ENCODE peak calls at places on chromosomes 3 and 15, in four cellular contexts. K is uterus, C is thyroid gland, D is tibial artery. P is an unnamed sample.
A peak's percentile ranks its signal among the peaks of the same experiment; 100 is the strongest.

GRCh38 chr3:137420198-137420995 is 343.7 kb upstream of the SOX14 start:
- DNase-seq in K (no peak), C (no peak), D (no peak), P (no peak)

GRCh38 chr3:106332884-106333283 is 464.1 kb upstream of the CBLB start:
- DNase-seq in K (no peak), C (no peak), D (no peak), P (no peak)

GRCh38 chr3:81245505-81245904 is 515.9 kb downstream of the GBE1 start:
- DNase-seq in K (no peak), C (no peak), D (no peak), P (no peak)

GRCh38 chr3:46504780-46505179 is 7.0 kb downstream of the RTP3 start:
- DNase-seq in K (no peak), C (no peak), D (no peak), P (no peak)

GRCh38 chr3:47482411-47482810 is 6.7 kb upstream of the SCAP start:
- DNase-seq in K (no peak), C (no peak), D (no peak), P (no peak)

GRCh38 chr3:126434264-126434590 is 39.5 kb downstream of the CFAP100 start:
- DNase-seq in K (no peak), C (no peak), D (no peak), P (no peak)

GRCh38 chr3:46674031-46674592 is 19.4 kb downstream of the ALS2CL start:
- DNase-seq in K (no peak), C (no peak), D (peak; percentile 46), P (no peak)

GRCh38 chr3:72613871-72614270 is 234.4 kb downstream of the SHQ1 start:
- DNase-seq in K (no peak), C (no peak), D (no peak), P (no peak)

GRCh38 chr3:161409069-161409468 is 37.8 kb upstream of the SPTSSB start:
- DNase-seq in K (no peak), C (no peak), D (no peak), P (peak; percentile 15)

GRCh38 chr3:185351371-185351770 is 11.6 kb upstream of the MAP3K13 start:
- DNase-seq in K (no peak), C (no peak), D (no peak), P (no peak)

GRCh38 chr3:141402476-141403171 is 34.3 kb downstream of the ZBTB38 start:
- DNase-seq in K (peak; percentile 72), C (peak; percentile 74), D (peak; percentile 89), P (peak; percentile 40)

GRCh38 chr15:89095073-89095472 is 6.8 kb downstream of the ABHD2 start:
- DNase-seq in K (no peak), C (no peak), D (no peak), P (no peak)

GRCh38 chr15:65937476-65937875 is 68.2 kb downstream of the RAB11A start:
- DNase-seq in K (no peak), C (peak; percentile 69), D (no peak), P (no peak)

GRCh38 chr3:38348903-38349302 is 2.3 kb downstream of the XYLB start:
- DNase-seq in K (no peak), C (no peak), D (no peak), P (no peak)

GRCh38 chr3:125916376-125916978 is 52.5 kb upstream of the ROPN1B start:
- DNase-seq in K (no peak), C (no peak), D (no peak), P (peak; percentile 96)

GRCh38 chr3:120143676-120144075 is 49.4 kb upstream of the GSK3B start:
- DNase-seq in K (no peak), C (no peak), D (no peak), P (no peak)

GRCh38 chr15:85543741-85544155 is 163.3 kb downstream of the AKAP13 start:
- DNase-seq in K (peak; percentile 41), C (peak; percentile 64), D (peak; percentile 78), P (peak; percentile 7)

GRCh38 chr15:80977627-80978036 is 12.0 kb downstream of the MESD start:
- DNase-seq in K (peak; percentile 62), C (peak; percentile 52), D (peak; percentile 75), P (no peak)

GRCh38 chr15:55513125-55513524 is 5.1 kb upstream of the DNAAF4 start:
- DNase-seq in K (no peak), C (no peak), D (no peak), P (no peak)

GRCh38 chr15:88623061-88623460 is 1.9 kb downstream of the AEN start:
- DNase-seq in K (no peak), C (no peak), D (no peak), P (no peak)

GRCh38 chr15:75573001-75573400 is 6.1 kb downstream of the PTPN9 start:
- DNase-seq in K (no peak), C (no peak), D (no peak), P (no peak)

GRCh38 chr15:25094519-25094918 is 139.7 kb downstream of the SNRPN start:
- DNase-seq in K (no peak), C (no peak), D (no peak), P (no peak)

GRCh38 chr15:25092661-25093060 is 137.9 kb downstream of the SNRPN start:
- DNase-seq in K (no peak), C (no peak), D (no peak), P (no peak)

GRCh38 chr15:25095179-25095578 is 140.4 kb downstream of the SNRPN start:
- DNase-seq in K (no peak), C (no peak), D (no peak), P (no peak)

GRCh38 chr15:25094066-25094465 is 139.3 kb downstream of the SNRPN start:
- DNase-seq in K (no peak), C (no peak), D (no peak), P (no peak)

GRCh38 chr15:25093455-25094029 is 138.8 kb downstream of the SNRPN start:
- DNase-seq in K (no peak), C (no peak), D (no peak), P (no peak)
- H3K9me3 ChIP-seq in K (peaks cover 51% of the 10 kb centered on the region), C (no peaks in the 10 kb centered on the region), D (peaks cover 87% of the 10 kb centered on the region), P (peaks cover 90% of the 10 kb centered on the region)

DNA sequence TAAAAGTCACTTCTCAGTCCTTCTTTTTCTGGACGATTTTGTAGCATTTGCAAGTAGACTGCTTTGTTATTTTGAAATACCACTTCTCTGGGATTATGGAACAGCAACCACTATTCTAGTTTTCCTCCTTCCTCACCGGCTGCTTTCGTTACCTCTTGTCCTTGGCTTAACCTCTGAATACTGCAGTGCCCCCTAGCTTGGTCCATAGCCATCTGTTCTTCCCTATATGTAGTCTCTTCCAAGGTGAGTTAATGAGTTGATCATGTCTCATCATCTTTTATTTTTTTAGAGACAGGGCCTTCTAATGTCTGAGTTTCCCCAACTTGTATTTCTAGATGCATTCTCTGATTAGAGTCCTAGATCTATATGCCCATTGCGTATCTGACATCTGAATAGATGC is 694.3 kb downstream of the NTRK3 start:
- DNase-seq in K (no peak), C (no peak), D (no peak), P (no peak)
- H3K9me3 ChIP-seq in K (no peaks in the 10 kb centered on the region), C (no peaks in the 10 kb centered on the region), D (no peaks in the 10 kb centered on the region), P (no peaks in the 10 kb centered on the region)

GRCh38 chr15:25177955-25178801 is 223.4 kb downstream of the SNRPN start:
- DNase-seq in K (peak; percentile 6), C (peak; percentile 1), D (no peak), P (no peak)

GRCh38 chr15:25180606-25181289 is 226.0 kb downstream of the SNRPN start:
- DNase-seq in K (peak; percentile 5), C (no peak), D (peak; percentile 23), P (peak; percentile 19)

GRCh38 chr15:25178835-25179672 is 224.3 kb downstream of the SNRPN start:
- DNase-seq in K (peak; percentile 6), C (no peak), D (no peak), P (no peak)

GRCh38 chr15:25181290-25182097 is 226.7 kb downstream of the SNRPN start:
- DNase-seq in K (peak; percentile 4), C (no peak), D (peak; percentile 35), P (no peak)

GRCh38 chr15:25179673-25180511 is 225.1 kb downstream of the SNRPN start:
- DNase-seq in K (peak; percentile 3), C (no peak), D (peak; percentile 20), P (no peak)
- H3K9me3 ChIP-seq in K (no peaks in the 10 kb centered on the region), C (no peaks in the 10 kb centered on the region), D (peaks cover 67% of the 10 kb centered on the region), P (peaks cover 33% of the 10 kb centered on the region)

GRCh38 chr15:26901036-26901435 is 34.2 kb downstream of the GABRA5 start:
- DNase-seq in K (no peak), C (no peak), D (no peak), P (no peak)
- H3K9me3 ChIP-seq in K (peaks cover 3% of the 10 kb centered on the region), C (no peaks in the 10 kb centered on the region), D (peaks cover 19% of the 10 kb centered on the region), P (peaks cover 2% of the 10 kb centered on the region)

GRCh38 chr3:7382293-7383033 is 521.5 kb downstream of the GRM7 start:
- DNase-seq in K (no peak), C (no peak), D (no peak), P (no peak)

GRCh38 chr3:7385635-7386034 is 524.7 kb downstream of the GRM7 start:
- DNase-seq in K (no peak), C (no peak), D (no peak), P (no peak)

GRCh38 chr3:7392206-7392605 is 531.3 kb downstream of the GRM7 start:
- DNase-seq in K (no peak), C (no peak), D (no peak), P (no peak)

GRCh38 chr3:7388026-7388425 is 527.1 kb downstream of the GRM7 start:
- DNase-seq in K (no peak), C (no peak), D (no peak), P (no peak)
- H3K9me3 ChIP-seq in K (no peaks in the 10 kb centered on the region), C (no peaks in the 10 kb centered on the region), D (no peaks in the 10 kb centered on the region), P (no peaks in the 10 kb centered on the region)

GRCh38 chr3:409011-409410 is 212.4 kb downstream of the CHL1 start:
- DNase-seq in K (no peak), C (no peak), D (no peak), P (no peak)

GRCh38 chr3:399647-400046 is 203.1 kb downstream of the CHL1 start:
- DNase-seq in K (no peak), C (no peak), D (no peak), P (no peak)

DNA sequence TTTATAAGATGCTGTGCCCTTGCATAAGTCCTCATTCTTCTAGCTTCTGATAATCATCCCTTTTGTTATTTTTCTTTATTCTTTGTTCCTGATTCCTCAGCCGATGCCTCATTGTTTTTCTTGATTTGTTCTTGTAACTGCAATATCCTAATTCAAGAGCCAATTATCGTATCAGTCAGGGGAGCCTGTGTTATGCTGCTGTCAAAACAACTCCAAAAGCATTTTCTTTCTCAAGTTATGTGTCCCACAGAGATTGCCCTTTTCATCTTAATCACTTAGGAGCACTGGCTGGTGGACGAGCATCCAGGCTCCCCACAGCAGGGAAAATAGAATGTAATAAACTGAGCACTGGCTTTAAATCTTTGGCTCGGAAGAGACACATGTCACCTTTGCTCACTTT is 207.3 kb downstream of the CHL1 start:
- DNase-seq in K (no peak), C (no peak), D (no peak), P (no peak)
- H3K9me3 ChIP-seq in K (no peaks in the 10 kb centered on the region), C (no peaks in the 10 kb centered on the region), D (no peaks in the 10 kb centered on the region), P (peaks cover 6% of the 10 kb centered on the region)